ENCODE peak calls at places on chromosome 18, in eight cellular contexts. S, E, N, B, C, R, W and H are unnamed samples.

GRCh38 chr18:76522104-76522503 is 27.1 kb upstream of the ZNF516 start:
- DNase-seq in S (no peak), E (no peak), N (no peak), B (no peak), C (no peak), R (no peak), W (peak), H (no peak)

GRCh38 chr18:37251679-37252078 is 313.9 kb downstream of the CELF4 start:
- DNase-seq in S (peak), E (peak), N (no peak), B (no peak), C (no peak), R (no peak), W (no peak), H (no peak)

GRCh38 chr18:68428026-68428425 is 286.9 kb downstream of the TMX3 start:
- DNase-seq in S (peak), E (no peak), N (no peak), B (no peak), C (peak), R (no peak), W (no peak), H (no peak)

GRCh38 chr18:67525328-67526110 is 9.0 kb upstream of the DSEL start:
- DNase-seq in S (peak), E (peak), N (peak), B (no peak), C (peak), R (peak), W (no peak), H (no peak)

GRCh38 chr18:78716022-78716421 is 263.6 kb upstream of the SALL3 start:
- DNase-seq in S (no peak), E (no peak), N (no peak), B (no peak), C (no peak), R (no peak), W (no peak), H (no peak)

GRCh38 chr18:25278415-25278814 is 73.6 kb downstream of the ZNF521 start:
- DNase-seq in S (no peak), E (no peak), N (no peak), B (no peak), C (no peak), R (no peak), W (no peak), H (no peak)

GRCh38 chr18:33918571-33918970 is 306.1 kb downstream of the NOL4 start:
- DNase-seq in S (no peak), E (no peak), N (no peak), B (no peak), C (no peak), R (no peak), W (no peak), H (no peak)

GRCh38 chr18:44668280-44668975 is 12.3 kb upstream of the SETBP1 start:
- DNase-seq in S (peak), E (no peak), N (no peak), B (no peak), C (no peak), R (no peak), W (no peak), H (no peak)

GRCh38 chr18:24725644-24726043 is 265.2 kb downstream of the HRH4 start:
- DNase-seq in S (no peak), E (no peak), N (no peak), B (no peak), C (no peak), R (no peak), W (no peak), H (no peak)

GRCh38 chr18:50836521-50836957 is 16.7 kb upstream of the MRO start:
- DNase-seq in S (peak), E (no peak), N (no peak), B (peak), C (peak), R (no peak), W (no peak), H (no peak)

GRCh38 chr18:2526320-2526719 is 45.0 kb downstream of the METTL4 start:
- DNase-seq in S (no peak), E (no peak), N (no peak), B (no peak), C (no peak), R (no peak), W (no peak), H (no peak)

GRCh38 chr18:59139291-59139614 is 431 bp upstream of the SEC11C start:
- DNase-seq in S (peak), E (peak), N (peak), B (peak), C (peak), R (peak), W (peak), H (peak)

GRCh38 chr18:79963658-79964329 is 649 bp upstream of the HSBP1L1 start:
- DNase-seq in S (no peak), E (no peak), N (no peak), B (no peak), C (no peak), R (peak), W (peak), H (no peak)
- H3K27ac ChIP-seq in S (no peak), E (peak), N (peak), B (no peak), C (no peak), R (peak), W (peak), H (no peak)

DNA sequence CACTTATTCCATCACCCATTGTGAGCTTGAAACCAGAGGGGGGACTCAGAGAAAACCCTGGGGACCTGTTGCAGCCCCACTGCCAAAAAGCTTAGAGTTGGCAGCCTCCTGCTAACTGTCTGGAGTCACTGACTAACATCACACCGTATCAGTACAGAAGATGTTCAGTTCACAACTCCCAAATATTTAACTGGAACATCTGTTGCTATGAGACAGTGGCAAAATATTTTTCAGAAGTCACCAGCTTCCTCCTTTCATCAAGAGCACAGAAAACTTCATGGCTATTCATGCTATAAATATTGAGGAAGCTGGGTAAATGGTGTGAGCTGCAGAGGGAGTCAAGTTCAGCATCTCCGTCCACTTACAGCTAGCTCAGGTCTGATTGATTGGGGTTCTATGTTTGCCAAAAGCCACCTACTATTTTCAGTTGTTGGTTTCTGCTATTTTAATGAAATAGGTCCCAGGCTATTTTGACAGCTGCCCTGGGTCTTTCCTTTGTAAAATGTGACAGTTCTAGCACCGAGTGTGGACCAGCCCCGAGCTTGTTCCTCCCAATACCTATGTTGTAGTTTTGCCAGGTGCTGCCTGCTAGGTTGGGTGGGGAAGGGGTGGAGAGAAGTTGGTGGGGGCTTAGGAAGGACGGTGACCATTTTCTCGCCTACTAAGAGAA is 9.8 kb downstream of the TUBB6 start:
- DNase-seq in S (peak), E (no peak), N (no peak), B (no peak), C (peak), R (no peak), W (no peak), H (no peak)
- H3K27ac ChIP-seq in S (peak), E (no peak), N (no peak), B (no peak), C (peak), R (no peak), W (no peak), H (no peak)

DNA sequence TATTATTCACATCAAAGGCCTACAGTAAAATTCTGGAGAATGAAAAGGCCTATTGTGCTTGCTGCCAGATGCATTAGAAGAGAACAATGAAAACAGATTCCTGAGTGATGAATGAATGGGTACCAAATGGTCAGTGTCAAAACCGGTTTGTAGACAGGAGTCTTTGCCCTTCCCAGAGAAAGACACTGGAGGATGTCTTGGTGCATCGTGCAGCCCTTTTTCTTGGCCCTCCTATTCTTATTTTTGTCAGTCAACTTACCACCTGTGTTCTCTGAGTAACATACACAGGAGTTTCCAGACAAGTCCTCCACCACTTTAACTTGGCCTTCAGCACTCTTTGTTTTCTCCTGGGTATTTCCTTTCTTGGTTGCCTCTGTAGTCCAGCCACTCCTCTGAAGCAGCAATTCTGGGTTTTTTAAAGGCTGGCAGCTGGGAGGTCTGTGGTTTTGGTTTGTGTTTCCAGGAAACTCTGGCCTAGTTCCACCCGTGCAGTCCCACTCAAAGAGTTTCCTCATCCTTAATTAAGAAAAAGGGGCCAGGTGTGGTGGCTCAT is 29.4 kb downstream of the PSTPIP2 start:
- DNase-seq in S (peak), E (no peak), N (no peak), B (no peak), C (no peak), R (no peak), W (no peak), H (no peak)
- H3K27ac ChIP-seq in S (peak), E (no peak), N (no peak), B (no peak), C (no peak), R (no peak), W (no peak), H (no peak)

GRCh38 chr18:61838521-61838920 is 54.3 kb downstream of the RNF152 start:
- DNase-seq in S (no peak), E (no peak), N (no peak), B (no peak), C (no peak), R (no peak), W (no peak), H (no peak)

GRCh38 chr18:61842146-61842545 is 50.7 kb downstream of the RNF152 start:
- DNase-seq in S (no peak), E (no peak), N (no peak), B (peak), C (no peak), R (no peak), W (no peak), H (no peak)

GRCh38 chr18:61840324-61840723 is 52.5 kb downstream of the RNF152 start:
- DNase-seq in S (no peak), E (no peak), N (no peak), B (no peak), C (no peak), R (no peak), W (no peak), H (no peak)

GRCh38 chr18:61844726-61845125 is 48.1 kb downstream of the RNF152 start:
- DNase-seq in S (no peak), E (no peak), N (no peak), B (no peak), C (no peak), R (no peak), W (no peak), H (no peak)

GRCh38 chr18:61841709-61842108 is 51.1 kb downstream of the RNF152 start:
- DNase-seq in S (no peak), E (no peak), N (no peak), B (no peak), C (no peak), R (no peak), W (no peak), H (no peak)
- H3K27ac ChIP-seq in S (no peak), E (no peak), N (no peak), B (no peak), C (no peak), R (no peak), W (no peak), H (peak)